ENCODE peak calls at places on chromosomes 13 and 19, in nine cellular contexts. L, N, R, E, G, F, H, Q and X are unnamed samples.

GRCh38 chr13:48185018-48185417 is 48.0 kb upstream of the ITM2B start:
- DNase-seq in L (peak; percentile 11), N (no peak), R (no peak), E (peak; percentile 2), G (no peak), F (no peak), H (no peak), Q (no peak), X (no peak)

GRCh38 chr13:76861859-76862258 is 24.3 kb downstream of the KCTD12 start:
- DNase-seq in L (no peak), N (peak; percentile 41), R (no peak), E (no peak), G (no peak), F (no peak), H (peak; percentile 26), Q (no peak), X (no peak)

GRCh38 chr19:29643361-29643935 is 21.8 kb upstream of the PLEKHF1 start:
- DNase-seq in L (no peak), N (no peak), R (peak; percentile 9), E (no peak), G (no peak), F (no peak), H (no peak), Q (no peak), X (no peak)

GRCh38 chr13:26300140-26300539 is 46.2 kb downstream of the CDK8 start:
- DNase-seq in L (peak; percentile 73), N (peak; percentile 52), R (peak; percentile 31), E (peak; percentile 32), G (no peak), F (no peak), H (peak; percentile 72), Q (peak; percentile 80), X (no peak)

GRCh38 chr19:11356676-11357550 is 1.7 kb downstream of the PLPPR2 start:
- DNase-seq in L (no peak), N (no peak), R (no peak), E (no peak), G (no peak), F (no peak), H (no peak), Q (no peak), X (no peak)

GRCh38 chr19:30431591-30431990 is 59.4 kb downstream of the ZNF536 start:
- DNase-seq in L (no peak), N (no peak), R (no peak), E (no peak), G (no peak), F (peak; percentile 37), H (no peak), Q (no peak), X (no peak)

GRCh38 chr13:31096624-31097302 is 64.9 kb downstream of the HSPH1 start:
- DNase-seq in L (no peak), N (peak; percentile 64), R (no peak), E (no peak), G (no peak), F (no peak), H (no peak), Q (peak; percentile 73), X (no peak)

GRCh38 chr13:93689333-93689732 is 462.7 kb downstream of the GPC6 start:
- DNase-seq in L (no peak), N (no peak), R (peak; percentile 28), E (peak; percentile 12), G (no peak), F (no peak), H (no peak), Q (no peak), X (no peak)

GRCh38 chr19:55041627-55042343 is 3.7 kb upstream of the GP6 start:
- DNase-seq in L (no peak), N (no peak), R (no peak), E (no peak), G (no peak), F (no peak), H (no peak), Q (no peak), X (no peak)

GRCh38 chr13:89750371-89750770 is 1597.1 kb upstream of the MIR17HG start:
- DNase-seq in L (no peak), N (no peak), R (no peak), E (peak; percentile 16), G (no peak), F (no peak), H (peak; percentile 51), Q (peak; percentile 13), X (no peak)

GRCh38 chr13:112102243-112102642 is 35.3 kb downstream of the SOX1 start:
- DNase-seq in L (no peak), N (peak; percentile 5), R (no peak), E (no peak), G (no peak), F (no peak), H (no peak), Q (no peak), X (no peak)

GRCh38 chr13:46664195-46664594 is 111.2 kb downstream of the LRCH1 start:
- DNase-seq in L (no peak), N (no peak), R (no peak), E (no peak), G (no peak), F (no peak), H (no peak), Q (no peak), X (no peak)

GRCh38 chr19:42066075-42066754 is 3.8 kb downstream of the GRIK5 start:
- DNase-seq in L (peak; percentile 27), N (no peak), R (no peak), E (peak; percentile 12), G (no peak), F (peak; percentile 62), H (peak; percentile 37), Q (peak; percentile 21), X (no peak)

DNA sequence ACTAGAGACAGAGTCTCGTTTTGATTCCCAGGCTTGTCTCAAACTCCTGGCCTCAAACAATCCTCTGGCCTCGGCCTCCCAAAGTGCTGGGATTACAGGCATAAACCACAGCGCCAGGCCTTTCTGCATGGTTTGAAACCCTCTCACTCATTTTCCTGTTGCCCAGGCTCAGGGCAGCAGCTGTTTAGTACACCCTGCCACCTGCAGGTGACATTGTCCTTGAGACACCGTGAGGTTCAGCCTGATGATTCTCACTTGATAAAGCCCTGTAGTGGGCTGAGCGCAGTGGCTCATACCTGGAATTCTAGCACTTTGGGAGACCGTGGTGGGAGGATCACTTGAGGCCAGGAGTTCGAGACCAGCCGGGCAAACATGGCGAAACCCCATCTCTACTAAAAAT is 12.5 kb downstream of the IL12RB1 start:
- DNase-seq in L (no peak), N (no peak), R (no peak), E (no peak), G (no peak), F (peak; percentile 72), H (no peak), Q (no peak), X (no peak)
- TF ChIP-seq CTCF in L (no peak), N (no peak), R (no peak), E (no peak), G (no peak), F (peak; percentile 60), H (peak; percentile 10), Q (peak; percentile 9), X (no peak)

GRCh38 chr19:3360494-3361383 is 5.6 kb upstream of the NFIC start:
- DNase-seq in L (peak; percentile 51), N (peak; percentile 53), R (no peak), E (no peak), G (no peak), F (peak; percentile 74), H (no peak), Q (no peak), X (no peak)
- TF ChIP-seq CTCF in L (no peak), N (no peak), R (no peak), E (no peak), G (no peak), F (no peak), H (peak; percentile 12), Q (peak; percentile 17), X (no peak)

DNA sequence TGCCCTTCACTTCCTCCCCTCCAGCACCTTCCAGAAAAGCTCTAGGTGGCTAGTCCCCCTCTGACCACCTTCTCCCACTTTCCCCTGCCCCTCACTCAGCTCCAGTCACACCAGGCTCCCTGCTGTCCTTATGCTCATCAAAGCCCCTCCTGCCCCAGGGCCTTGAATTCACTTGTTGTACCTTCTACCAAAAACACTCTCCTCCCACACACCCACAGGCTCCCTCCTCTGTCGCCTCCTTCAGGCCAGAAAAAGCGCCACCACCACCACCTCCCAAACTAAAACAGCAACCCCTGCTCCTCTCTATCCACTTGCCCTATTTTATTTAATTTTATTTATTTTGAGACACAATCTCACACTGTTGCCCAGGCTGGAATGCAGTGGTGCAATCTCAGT is 4.8 kb upstream of the CEACAM16 start:
- DNase-seq in L (peak; percentile 19), N (no peak), R (no peak), E (no peak), G (no peak), F (no peak), H (no peak), Q (no peak), X (no peak)
- TF ChIP-seq CTCF in L (peak; percentile 43), N (peak; percentile 13), R (peak; percentile 28), E (peak; percentile 18), G (no peak), F (peak; percentile 41), H (peak; percentile 49), Q (peak; percentile 28), X (peak; percentile 31)

GRCh38 chr19:371501-372160 is 27.0 kb upstream of the MIER2 start:
- DNase-seq in L (peak; percentile 14), N (no peak), R (peak; percentile 35), E (no peak), G (no peak), F (no peak), H (peak; percentile 22), Q (no peak), X (no peak)

GRCh38 chr19:374183-374885 is 29.7 kb upstream of the MIER2 start:
- DNase-seq in L (no peak), N (peak; percentile 41), R (no peak), E (no peak), G (no peak), F (no peak), H (no peak), Q (peak; percentile 60), X (no peak)

GRCh38 chr19:372306-372890 is 27.8 kb upstream of the MIER2 start:
- DNase-seq in L (peak; percentile 66), N (no peak), R (peak; percentile 93), E (peak; percentile 81), G (no peak), F (no peak), H (peak; percentile 84), Q (no peak), X (no peak)

GRCh38 chr19:374886-375235 is 30.3 kb upstream of the MIER2 start:
- DNase-seq in L (no peak), N (no peak), R (no peak), E (no peak), G (no peak), F (no peak), H (no peak), Q (no peak), X (no peak)

DNA sequence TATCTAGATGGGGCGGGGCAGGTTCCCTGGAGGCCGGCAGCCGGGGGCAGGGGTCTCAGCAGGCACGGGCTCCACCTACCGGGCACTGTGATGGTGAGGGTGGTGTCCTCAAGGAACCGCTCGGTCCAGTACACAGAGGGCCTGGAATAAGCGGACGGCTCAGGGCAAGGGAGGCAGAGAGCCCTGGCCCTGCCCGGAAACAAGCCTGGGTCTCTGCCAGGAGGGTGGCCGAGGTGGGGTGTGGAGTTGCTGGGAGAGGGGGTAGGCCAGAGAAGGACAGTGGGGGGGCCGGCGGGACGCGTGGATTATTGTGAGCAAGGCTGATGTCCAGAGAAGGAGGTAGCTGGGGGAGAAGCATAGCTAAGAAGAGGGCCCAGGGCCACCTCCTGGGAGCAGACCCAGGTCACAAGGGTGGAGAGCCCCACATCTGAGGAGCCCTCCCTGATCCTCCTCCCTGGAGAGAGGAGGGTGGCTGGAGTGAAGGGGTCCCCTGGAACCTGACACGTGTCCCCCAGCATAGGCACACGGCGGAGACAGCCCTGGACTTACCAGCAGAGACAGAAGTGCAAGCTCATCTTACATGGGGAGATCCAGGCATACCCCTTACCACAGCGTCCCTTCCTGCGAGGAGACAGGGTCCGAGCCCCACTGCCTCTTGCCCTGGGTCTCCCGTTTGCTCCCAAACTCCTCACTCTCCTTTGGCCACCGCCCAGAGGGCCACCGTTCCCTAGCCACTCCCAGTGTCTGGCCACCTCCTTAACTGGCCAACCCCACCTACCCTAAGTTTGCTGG is 29.0 kb upstream of the MIER2 start:
- DNase-seq in L (no peak), N (no peak), R (no peak), E (no peak), G (no peak), F (no peak), H (no peak), Q (no peak), X (no peak)
- TF ChIP-seq CTCF in L (no peak), N (no peak), R (no peak), E (no peak), G (no peak), F (no peak), H (no peak), Q (no peak), X (no peak)